ENCODE peak calls at places on chromosomes 3 and 15, in eight cellular contexts. B, M, E, O, N, W, P and S are unnamed samples.

GRCh38 chr3:47799733-47800132 is 3.2 kb upstream of the DHX30 start:
- DNase-seq in B (no peak), M (no peak), E (no peak), O (no peak), N (no peak), W (no peak), P (no peak), S (no peak)

GRCh38 chr3:169243122-169243521 is 420.4 kb downstream of the MECOM start:
- DNase-seq in B (no peak), M (no peak), E (no peak), O (no peak), N (peak; percentile 68), W (no peak), P (no peak), S (no peak)

GRCh38 chr3:127366383-127366782 is 78.5 kb upstream of the PRR20G start:
- DNase-seq in B (no peak), M (no peak), E (no peak), O (no peak), N (peak; percentile 13), W (no peak), P (no peak), S (no peak)

GRCh38 chr3:143157957-143158548 is 38.5 kb downstream of the CHST2 start:
- DNase-seq in B (no peak), M (no peak), E (no peak), O (no peak), N (no peak), W (no peak), P (no peak), S (no peak)

GRCh38 chr3:71759401-71759800 is 5.7 kb downstream of the GPR27 start:
- DNase-seq in B (no peak), M (no peak), E (no peak), O (no peak), N (no peak), W (no peak), P (no peak), S (no peak)

GRCh38 chr3:184037816-184038215 is 6.3 kb downstream of the HTR3D start:
- DNase-seq in B (no peak), M (no peak), E (no peak), O (no peak), N (no peak), W (no peak), P (no peak), S (no peak)

GRCh38 chr3:66255865-66256264 is 35.1 kb downstream of the SLC25A26 start:
- DNase-seq in B (no peak), M (no peak), E (no peak), O (no peak), N (no peak), W (no peak), P (no peak), S (no peak)

GRCh38 chr3:143135150-143135549 is 15.6 kb downstream of the CHST2 start:
- DNase-seq in B (no peak), M (no peak), E (no peak), O (no peak), N (peak; percentile 95), W (no peak), P (peak; percentile 17), S (no peak)

GRCh38 chr15:25690673-25691543 is 172.2 kb downstream of the ATP10A start:
- DNase-seq in B (no peak), M (no peak), E (no peak), O (no peak), N (peak; percentile 54), W (peak; percentile 55), P (no peak), S (peak; percentile 35)

GRCh38 chr3:8713901-8714759 is 19.5 kb upstream of the CAV3 start:
- DNase-seq in B (no peak), M (no peak), E (no peak), O (no peak), N (peak; percentile 25), W (no peak), P (no peak), S (peak; percentile 24)

GRCh38 chr15:59150185-59150584 is 45.2 kb downstream of the CCNB2 start:
- DNase-seq in B (no peak), M (peak; percentile 52), E (no peak), O (no peak), N (no peak), W (no peak), P (no peak), S (no peak)

DNA sequence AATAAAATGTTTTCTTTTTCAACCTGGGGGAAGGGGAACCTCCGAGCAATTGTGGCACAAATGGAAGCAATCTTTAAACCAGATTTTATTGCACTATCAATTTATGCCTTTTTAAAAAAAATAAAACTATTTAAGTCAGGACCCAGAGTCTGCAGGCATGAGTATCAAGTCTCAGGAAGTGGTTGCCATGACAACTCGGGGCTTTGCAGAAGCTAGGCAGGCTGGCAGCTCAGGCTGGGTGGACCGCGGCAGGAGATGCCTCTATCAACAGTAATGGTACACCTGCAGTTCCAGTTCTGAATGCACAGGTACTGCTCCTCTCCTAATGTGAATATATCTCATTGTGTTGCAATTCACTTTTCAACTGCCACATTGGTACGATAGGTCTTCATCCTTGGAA is 447.7 kb downstream of the GABRG3 start:
- DNase-seq in B (no peak), M (no peak), E (no peak), O (no peak), N (no peak), W (no peak), P (peak; percentile 30), S (no peak)
- H3K9me3 ChIP-seq in B (no peaks in the 10 kb centered on the region), M (no peaks in the 10 kb centered on the region), E (no peaks in the 10 kb centered on the region), O (no peaks in the 10 kb centered on the region), N (no peaks in the 10 kb centered on the region), W (no peaks in the 10 kb centered on the region), P (no peaks in the 10 kb centered on the region), S (peaks cover under 1% of the 10 kb centered on the region)

GRCh38 chr15:22949074-22949547 is 31.1 kb downstream of the CYFIP1 start:
- DNase-seq in B (no peak), M (peak; percentile 83), E (no peak), O (no peak), N (peak; percentile 93), W (peak; percentile 81), P (peak; percentile 92), S (no peak)
- H3K4me3 ChIP-seq in B (no peak overlapping the region), M (no peak overlapping the region), E (no peak overlapping the region), O (peak overlapping the region; percentile 15), N (no peak overlapping the region), W (peak overlapping the region; percentile 5), P (no peak overlapping the region), S (no peak overlapping the region)

GRCh38 chr15:36653851-36654250 is 74.4 kb downstream of the CDIN1 start:
- DNase-seq in B (no peak), M (no peak), E (no peak), O (no peak), N (no peak), W (no peak), P (no peak), S (no peak)
- H3K9me3 ChIP-seq in B (no peaks in the 10 kb centered on the region), M (no peaks in the 10 kb centered on the region), E (no peaks in the 10 kb centered on the region), O (no peaks in the 10 kb centered on the region), N (no peaks in the 10 kb centered on the region), W (no peaks in the 10 kb centered on the region), P (no peaks in the 10 kb centered on the region), S (no peaks in the 10 kb centered on the region)

GRCh38 chr15:92733934-92734521 is 78.5 kb upstream of the FAM174B start:
- DNase-seq in B (no peak), M (peak; percentile 58), E (no peak), O (no peak), N (peak; percentile 71), W (no peak), P (peak; percentile 62), S (peak; percentile 46)
- H3K4me3 ChIP-seq in B (peak overlapping the region; percentile 58), M (peak overlapping the region; percentile 30), E (peak overlapping the region; percentile 50), O (peak overlapping the region; percentile 70), N (no peak overlapping the region), W (peak overlapping the region; percentile 41), P (peak overlapping the region; percentile 27), S (peak overlapping the region; percentile 33)

DNA sequence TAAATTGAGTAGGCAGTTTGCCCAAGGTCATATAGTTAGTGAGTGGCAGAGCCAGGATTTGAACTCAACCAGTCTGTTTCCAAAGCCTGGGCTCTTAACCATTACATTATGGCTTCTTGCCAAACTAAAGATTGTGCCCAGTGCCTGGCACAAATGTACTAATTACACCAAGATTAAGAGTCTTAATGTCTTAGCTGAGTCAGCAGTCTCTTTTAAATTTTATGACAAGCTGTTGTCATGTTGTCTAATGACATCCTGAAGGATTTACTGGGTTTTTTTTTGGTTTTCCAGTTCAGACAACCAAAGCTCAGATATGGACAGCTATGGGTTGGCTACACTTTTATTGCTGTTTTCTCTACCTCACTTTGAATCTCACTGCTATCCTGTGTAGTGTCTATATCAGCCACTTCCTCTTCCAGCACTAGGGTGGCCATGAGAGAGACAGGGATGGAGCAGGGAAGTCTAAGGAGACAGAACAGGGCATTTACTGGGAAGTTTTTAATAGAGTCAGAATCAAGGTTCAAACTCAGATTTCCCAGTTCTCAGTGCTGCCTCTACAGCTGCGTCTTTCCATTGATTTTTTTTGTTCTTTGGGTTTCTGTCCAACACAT is 10.5 kb downstream of the FBXL2 start:
- DNase-seq in B (no peak), M (no peak), E (no peak), O (no peak), N (no peak), W (no peak), P (no peak), S (no peak)
- H3K9me3 ChIP-seq in B (no peaks in the 10 kb centered on the region), M (no peaks in the 10 kb centered on the region), E (no peaks in the 10 kb centered on the region), O (no peaks in the 10 kb centered on the region), N (no peaks in the 10 kb centered on the region), W (no peaks in the 10 kb centered on the region), P (no peaks in the 10 kb centered on the region), S (no peaks in the 10 kb centered on the region)

DNA sequence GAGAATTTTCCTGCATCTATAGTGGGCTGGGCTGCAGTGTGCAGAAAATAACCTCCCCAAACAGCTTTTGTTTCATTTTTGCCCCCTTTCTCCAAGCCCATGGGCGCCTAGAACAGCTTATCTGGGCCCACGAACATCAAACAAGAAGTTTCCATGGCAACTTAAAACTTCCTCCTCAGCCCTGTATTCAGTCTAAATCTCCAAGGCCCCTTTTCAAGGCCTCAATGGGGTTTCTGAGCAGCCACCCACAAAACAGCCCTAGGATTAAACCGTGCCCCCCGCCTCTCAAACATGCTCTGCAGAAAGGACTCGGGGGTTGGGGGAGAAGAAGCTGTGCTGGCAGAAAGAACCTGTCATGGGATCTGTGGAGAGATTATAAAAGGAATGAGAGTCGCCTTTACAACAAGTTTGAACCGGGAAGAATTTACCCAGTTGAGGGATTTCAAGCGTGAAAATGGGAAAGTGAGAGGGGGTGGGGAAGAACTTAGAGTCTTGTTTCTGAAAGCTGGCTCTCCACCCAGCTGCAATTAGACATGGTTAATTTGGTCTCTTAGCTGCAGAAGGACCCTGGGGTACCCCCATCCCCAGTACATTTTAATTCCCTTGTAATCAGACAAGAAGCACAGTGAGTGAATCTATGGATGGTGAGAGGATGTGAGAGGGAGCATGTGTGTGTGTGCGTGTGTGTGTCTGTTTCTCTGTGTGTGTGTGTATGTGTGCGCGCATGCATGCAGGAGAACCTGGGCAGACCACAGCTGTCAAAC is 4.3 kb upstream of the FAM107A start:
- DNase-seq in B (no peak), M (no peak), E (no peak), O (no peak), N (peak; percentile 29), W (no peak), P (no peak), S (no peak)
- H3K4me3 ChIP-seq in B (no peak overlapping the region), M (no peak overlapping the region), E (no peak overlapping the region), O (no peak overlapping the region), N (no peak overlapping the region), W (no peak overlapping the region), P (no peak overlapping the region), S (no peak overlapping the region)

GRCh38 chr3:51671090-51672082 is at the start of gene TEX264:
- DNase-seq in B (peak; percentile 90), M (peak; percentile 93), E (peak; percentile 93), O (peak; percentile 95), N (peak; percentile 91), W (peak; percentile 93), P (peak; percentile 97), S (peak; percentile 81)
- H3K9me3 ChIP-seq in B (no peaks in the 10 kb centered on the region), M (no peaks in the 10 kb centered on the region), E (no peaks in the 10 kb centered on the region), O (no peaks in the 10 kb centered on the region), N (no peaks in the 10 kb centered on the region), W (no peaks in the 10 kb centered on the region), P (no peaks in the 10 kb centered on the region), S (no peaks in the 10 kb centered on the region)

GRCh38 chr3:48991851-48992545 is 2.0 kb downstream of the P4HTM start:
- DNase-seq in B (no peak), M (no peak), E (no peak), O (no peak), N (no peak), W (no peak), P (no peak), S (no peak)
- H3K4me3 ChIP-seq in B (no peak overlapping the region), M (no peak overlapping the region), E (peak overlapping the region; percentile 98), O (no peak overlapping the region), N (no peak overlapping the region), W (no peak overlapping the region), P (peak overlapping the region; percentile 63), S (no peak overlapping the region)